ENCODE peak calls at places on chromosome 9, in four cellular contexts. Q is tibial nerve, A is fibroblast of lung, I is kidney. W is an unnamed sample.

GRCh38 chr9:124665391-124666058 is 105.6 kb downstream of the NR6A1 start:
- DNase-seq in Q (no peak), A (no peak), I (no peak), W (no peak)

GRCh38 chr9:138060365-138060764 is 182.8 kb downstream of the CACNA1B start:
- DNase-seq in Q (no peak), A (no peak), I (peak), W (no peak)

GRCh38 chr9:83649515-83649914 is 26.6 kb downstream of the IDNK start:
- DNase-seq in Q (no peak), A (no peak), I (no peak), W (no peak)

GRCh38 chr9:128243486-128244415 is 32.1 kb downstream of the GOLGA2 start:
- DNase-seq in Q (peak), A (peak), I (peak), W (peak)

GRCh38 chr9:125262217-125262991 is 778 bp downstream of the GAPVD1 start:
- DNase-seq in Q (no peak), A (peak), I (no peak), W (no peak)

GRCh38 chr9:70988551-70988950 is 132.9 kb downstream of the TRPM3 start:
- DNase-seq in Q (no peak), A (no peak), I (no peak), W (no peak)

GRCh38 chr9:105142406-105143092 is 101.9 kb upstream of the SLC44A1 start:
- DNase-seq in Q (no peak), A (no peak), I (no peak), W (peak)

GRCh38 chr9:131276107-131276888 is at the start of gene FAM78A:
- DNase-seq in Q (no peak), A (no peak), I (peak), W (no peak)

GRCh38 chr9:136171009-136171800 is 33.7 kb downstream of the LHX3 start:
- DNase-seq in Q (no peak), A (peak), I (no peak), W (no peak)

GRCh38 chr9:86351897-86352296 is 2.3 kb downstream of the TUT7 start:
- DNase-seq in Q (no peak), A (no peak), I (no peak), W (no peak)

GRCh38 chr9:1319436-1319835 is 269.3 kb downstream of the DMRT2 start:
- DNase-seq in Q (no peak), A (no peak), I (no peak), W (no peak)

GRCh38 chr9:36040271-36040925 is 3.7 kb downstream of the RECK start:
- DNase-seq in Q (no peak), A (peak), I (no peak), W (no peak)

GRCh38 chr9:36037580-36038169 is 962 bp downstream of the RECK start:
- DNase-seq in Q (no peak), A (peak), I (no peak), W (no peak)

GRCh38 chr9:36039121-36039520 is 2.4 kb downstream of the RECK start:
- DNase-seq in Q (no peak), A (no peak), I (no peak), W (no peak)

GRCh38 chr9:36041491-36041890 is 4.8 kb downstream of the RECK start:
- DNase-seq in Q (no peak), A (no peak), I (no peak), W (no peak)

GRCh38 chr9:36039696-36040095 is 3.0 kb downstream of the RECK start:
- DNase-seq in Q (no peak), A (peak), I (no peak), W (peak)
- H3K4me3 ChIP-seq in Q (no peak), A (peak), I (no peak), W (no peak)

GRCh38 chr9:126721531-126722098 is 83.2 kb upstream of the ZBTB43 start:
- DNase-seq in Q (no peak), A (no peak), I (peak), W (no peak)
- TF ChIP-seq CTCF in Q (no peak), A (no peak), I (no peak), W (no peak)

DNA sequence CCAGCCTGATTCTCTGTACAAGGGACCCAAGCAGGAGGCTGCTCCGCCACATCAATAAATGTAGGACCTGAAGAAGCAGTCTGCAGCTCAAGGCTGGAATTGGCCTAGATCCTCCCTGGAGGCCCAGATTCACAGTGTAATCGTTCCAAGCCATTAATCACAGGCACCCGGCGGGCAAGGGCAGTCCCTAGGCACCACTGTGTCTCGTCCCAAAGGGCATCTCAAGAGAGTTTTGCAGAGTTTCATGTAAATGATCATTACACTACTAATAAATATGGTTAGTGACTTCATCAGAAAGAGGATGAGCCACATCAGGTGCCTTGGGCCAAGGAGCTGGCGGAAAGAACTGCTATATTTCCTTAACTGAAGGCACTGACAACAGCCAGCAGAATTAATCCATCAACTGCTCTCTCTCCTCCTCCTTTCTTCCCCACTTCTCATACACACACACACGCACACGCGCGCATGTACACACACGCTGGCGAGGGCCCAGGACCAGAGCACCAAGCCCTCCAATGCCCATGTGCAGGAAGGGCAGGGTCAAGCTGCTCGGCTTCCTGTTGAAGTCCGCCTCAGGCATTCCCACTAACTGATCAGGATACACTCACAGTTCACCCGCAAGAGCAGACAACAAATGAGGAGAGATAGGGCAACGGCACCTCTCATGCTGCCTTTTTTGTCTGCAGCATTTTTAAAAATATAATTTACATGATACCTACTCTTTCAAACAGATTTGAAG is 33.8 kb downstream of the GNAQ start:
- DNase-seq in Q (no peak), A (peak), I (peak), W (no peak)
- H3K4me3 ChIP-seq in Q (no peak), A (no peak), I (peak), W (no peak)

DNA sequence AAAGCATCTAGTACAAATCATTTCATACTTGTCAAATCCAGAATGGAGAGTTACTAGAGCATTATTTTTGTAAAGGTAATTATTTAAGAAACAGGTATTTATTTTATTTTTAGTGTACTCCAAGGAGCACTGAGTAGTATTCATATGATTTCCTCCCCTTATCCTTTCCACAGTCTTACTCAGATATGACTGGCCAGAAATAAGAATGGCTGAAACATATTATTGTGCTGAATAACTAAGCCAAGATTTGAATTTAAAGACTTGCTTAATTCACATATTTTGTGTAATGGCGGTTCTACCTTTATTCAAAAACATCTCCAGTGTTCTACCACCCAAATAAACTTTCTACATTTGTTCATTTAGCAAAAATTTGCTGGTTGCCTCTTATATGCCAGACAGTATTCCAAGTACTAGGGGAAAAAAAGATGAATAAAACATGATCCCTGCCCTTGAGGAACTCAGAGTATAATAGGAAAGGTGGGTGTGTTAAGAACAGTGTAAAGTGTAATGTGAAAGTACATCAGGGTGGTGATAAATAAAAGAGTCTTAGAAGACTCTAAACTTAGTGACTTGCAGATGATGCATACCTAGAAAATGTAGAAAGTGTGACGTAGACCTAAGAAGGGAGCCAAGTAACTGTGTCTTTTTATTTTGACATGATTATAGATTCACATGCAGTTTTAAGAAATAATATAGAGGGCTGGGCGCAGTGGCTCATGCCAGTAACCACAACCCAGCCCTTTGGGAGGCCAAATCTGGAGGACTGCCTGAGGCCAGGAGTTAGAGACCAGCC is 110.4 kb upstream of the GRHPR start:
- DNase-seq in Q (no peak), A (peak), I (no peak), W (peak)
- TF ChIP-seq CTCF in Q (no peak), A (no peak), I (no peak), W (no peak)

GRCh38 chr9:76255781-76256455 is 138.3 kb downstream of the RFK start:
- DNase-seq in Q (peak), A (peak), I (no peak), W (peak)
- H3K4me3 ChIP-seq in Q (no peak), A (peak), I (no peak), W (peak)

W was measured in fibroblast of pulmonary artery.